ENCODE peak calls at places on chromosomes 4 and X, in ten cellular contexts. R is type B pancreatic cell, M is SK-N-SH, D is lower leg skin, O is IMR-90, E is HL-60, U is cardiac fibroblast, W is mucosa of descending colon, K is endothelial cell of umbilical vein, G is progenitor cell of endocrine pancreas. Q is an unnamed sample.

GRCh38 chr4:77309496-77309895 is 152.5 kb downstream of the CCNG2 start:
- DNase-seq in O (no peak), U (no peak), M (no peak), W (no peak), E (no peak), R (no peak), K (no peak), D (no peak), G (no peak), Q (no peak)

GRCh38 chr4:128513664-128514484 is 226.3 kb upstream of the PGRMC2 start:
- DNase-seq in E (no peak), W (no peak), O (peak), M (no peak), U (peak), D (no peak), K (no peak), R (no peak), G (no peak), Q (no peak)

GRCh38 chrX:150196300-150196699 is 166.8 kb upstream of the MAMLD1 start:
- DNase-seq in D (no peak), E (no peak), K (no peak), W (no peak), O (no peak), U (no peak), M (no peak), R (no peak), G (no peak), Q (no peak)

GRCh38 chr4:76341063-76341462 is 34.5 kb downstream of the STBD1 start:
- DNase-seq in G (no peak), D (no peak), W (no peak), M (no peak), U (peak), K (no peak), R (no peak), E (no peak), O (peak), Q (peak)

GRCh38 chr4:42865572-42866189 is 26.8 kb upstream of the GRXCR1 start:
- DNase-seq in R (no peak), W (no peak), E (peak), O (peak), D (peak), U (peak), K (peak), M (peak), G (peak), Q (peak)

GRCh38 chr4:73704314-73705055 is 35.9 kb upstream of the CXCL8 start:
- DNase-seq in W (no peak), K (peak), D (peak), U (peak), R (no peak), O (peak), G (no peak), M (no peak), E (peak), Q (peak)

GRCh38 chrX:88136328-88136727 is 610.7 kb upstream of the CPXCR1 start:
- DNase-seq in W (no peak), U (no peak), M (no peak), G (no peak), E (no peak), D (no peak), O (no peak), K (no peak), R (no peak), Q (no peak)

GRCh38 chrX:110381216-110381615 is 22.6 kb downstream of the RTL9 start:
- DNase-seq in D (no peak), U (peak), K (no peak), M (no peak), W (no peak), E (no peak), O (peak), G (no peak), R (no peak), Q (no peak)

GRCh38 chrX:119753639-119754257 is 4.6 kb upstream of the SOWAHD start:
- DNase-seq in M (peak), K (peak), U (peak), O (peak), W (no peak), R (no peak), G (no peak), D (no peak), E (peak), Q (peak)

GRCh38 chr4:32161382-32161781 is 1441.2 kb downstream of the PCDH7 start:
- DNase-seq in G (no peak), K (no peak), M (no peak), D (no peak), U (peak), W (no peak), E (peak), O (peak), R (no peak), Q (peak)

GRCh38 chrX:148381603-148382002 is 118.8 kb upstream of the AFF2 start:
- DNase-seq in G (no peak), W (no peak), O (no peak), E (no peak), M (no peak), U (no peak), R (no peak), D (no peak), K (no peak), Q (no peak)

GRCh38 chr4:14743601-14744000 is 258.7 kb upstream of the CPEB2 start:
- DNase-seq in W (no peak), M (no peak), R (no peak), K (no peak), E (no peak), U (no peak), G (no peak), D (no peak), O (no peak), Q (no peak)

GRCh38 chr4:80035336-80035735 is 37.7 kb downstream of the ANTXR2 start:
- DNase-seq in U (no peak), K (peak), M (no peak), E (peak), W (no peak), G (no peak), R (no peak), O (no peak), D (no peak), Q (no peak)

GRCh38 chr4:70505152-70505748 is 13.1 kb upstream of the AMTN start:
- DNase-seq in M (peak), E (peak), O (peak), K (peak), R (no peak), D (no peak), W (peak), U (peak), G (peak), Q (peak)

GRCh38 chr4:109303141-109303499 is 662 bp upstream of the COL25A1 start:
- DNase-seq in G (no peak), E (no peak), R (no peak), W (no peak), U (no peak), O (no peak), M (no peak), K (peak), D (no peak), Q (no peak)

GRCh38 chr4:183417356-183417755 is 27.1 kb upstream of the CDKN2AIP start:
- DNase-seq in O (no peak), K (no peak), U (no peak), R (no peak), M (no peak), G (no peak), W (no peak), D (no peak), E (no peak), Q (no peak)

GRCh38 chrX:65705439-65705838 is 38.0 kb downstream of the MSN start:
- DNase-seq in K (no peak), O (no peak), M (no peak), G (no peak), E (no peak), U (no peak), D (no peak), R (no peak), W (no peak), Q (no peak)

GRCh38 chr4:185801471-185801870 is 10.5 kb downstream of the SORBS2 start:
- DNase-seq in G (no peak), O (peak), R (no peak), D (no peak), E (no peak), K (no peak), U (peak), M (no peak), W (no peak), Q (no peak)

GRCh38 chrX:53086464-53086863 is 4.3 kb downstream of the TSPYL2 start:
- DNase-seq in M (no peak), G (no peak), K (no peak), D (no peak), R (no peak), W (no peak), U (peak), O (no peak), E (no peak), Q (peak)

GRCh38 chr4:139642364-139642763 is 23.3 kb upstream of the MGST2 start:
- DNase-seq in G (no peak), W (no peak), D (no peak), E (no peak), U (peak), K (no peak), O (peak), R (no peak), M (no peak), Q (no peak)

GRCh38 chr4:10115657-10116624 is 658 bp downstream of the WDR1 start:
- DNase-seq in K (no peak), R (no peak), W (peak), E (peak), U (peak), D (no peak), O (no peak), G (peak), M (peak), Q (peak)

GRCh38 chr4:73187325-73187724 is 71.3 kb downstream of the ANKRD17 start:
- DNase-seq in O (peak), G (no peak), D (no peak), M (no peak), U (peak), W (no peak), K (peak), R (no peak), E (no peak), Q (peak)

GRCh38 chr4:3679071-3679825 is 86.9 kb upstream of the ADRA2C start:
- DNase-seq in K (no peak), E (no peak), W (peak), G (no peak), U (no peak), M (no peak), R (no peak), O (no peak), D (no peak), Q (no peak)

GRCh38 chr4:78517050-78517652 is 34.4 kb upstream of the ANXA3 start:
- DNase-seq in M (peak), W (no peak), G (no peak), D (no peak), K (peak), O (peak), E (no peak), U (peak), R (no peak), Q (peak)

GRCh38 chr4:83639849-83640493 is 104.1 kb downstream of the GPAT3 start:
- DNase-seq in K (peak), E (peak), W (no peak), O (peak), M (peak), D (peak), R (no peak), G (peak), U (peak), Q (peak)

GRCh38 chrX:46704767-46705386 is 54.0 kb downstream of the SLC9A7 start:
- DNase-seq in D (no peak), R (no peak), W (no peak), E (no peak), U (peak), K (peak), O (peak), M (no peak), G (no peak), Q (peak)

GRCh38 chr4:146959692-146960091 is 14.0 kb upstream of the TTC29 start:
- DNase-seq in K (no peak), W (no peak), R (no peak), U (peak), D (no peak), G (no peak), M (no peak), O (peak), E (no peak), Q (peak)

GRCh38 chrX:106932492-106932923 is 12.3 kb downstream of the CLDN2 start:
- DNase-seq in G (no peak), M (no peak), K (peak), O (peak), R (no peak), D (no peak), E (no peak), W (no peak), U (peak), Q (no peak)

DNA sequence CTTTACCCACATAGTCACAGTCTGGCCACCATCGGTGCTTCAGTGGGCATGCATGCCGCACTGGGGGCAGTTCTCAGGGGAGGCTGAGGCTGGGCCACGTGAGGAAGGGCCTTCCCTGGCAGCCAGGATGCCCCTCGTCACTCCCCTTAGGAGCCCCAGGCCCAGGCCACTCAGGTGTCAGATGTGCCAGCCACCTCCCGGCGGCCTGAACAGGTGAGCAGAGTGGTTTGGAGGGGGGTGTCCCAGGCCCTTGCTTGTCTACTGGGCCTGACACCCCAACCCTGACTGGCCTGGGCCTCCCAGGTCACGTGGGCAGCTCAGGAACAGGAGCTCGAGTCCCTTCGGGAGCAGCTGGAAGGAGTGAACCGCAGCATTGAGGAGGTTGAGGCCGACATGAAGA is 12.1 kb downstream of the CCDC22 start:
- DNase-seq in R (no peak), K (no peak), E (no peak), M (no peak), G (no peak), U (no peak), O (no peak), D (no peak), W (no peak), Q (no peak)
- TF ChIP-seq CTCF in R (no peak), K (no peak), E (no peak), M (no peak), G (no peak), U (no peak), O (no peak), D (no peak), W (no peak), Q (no peak)

DNA sequence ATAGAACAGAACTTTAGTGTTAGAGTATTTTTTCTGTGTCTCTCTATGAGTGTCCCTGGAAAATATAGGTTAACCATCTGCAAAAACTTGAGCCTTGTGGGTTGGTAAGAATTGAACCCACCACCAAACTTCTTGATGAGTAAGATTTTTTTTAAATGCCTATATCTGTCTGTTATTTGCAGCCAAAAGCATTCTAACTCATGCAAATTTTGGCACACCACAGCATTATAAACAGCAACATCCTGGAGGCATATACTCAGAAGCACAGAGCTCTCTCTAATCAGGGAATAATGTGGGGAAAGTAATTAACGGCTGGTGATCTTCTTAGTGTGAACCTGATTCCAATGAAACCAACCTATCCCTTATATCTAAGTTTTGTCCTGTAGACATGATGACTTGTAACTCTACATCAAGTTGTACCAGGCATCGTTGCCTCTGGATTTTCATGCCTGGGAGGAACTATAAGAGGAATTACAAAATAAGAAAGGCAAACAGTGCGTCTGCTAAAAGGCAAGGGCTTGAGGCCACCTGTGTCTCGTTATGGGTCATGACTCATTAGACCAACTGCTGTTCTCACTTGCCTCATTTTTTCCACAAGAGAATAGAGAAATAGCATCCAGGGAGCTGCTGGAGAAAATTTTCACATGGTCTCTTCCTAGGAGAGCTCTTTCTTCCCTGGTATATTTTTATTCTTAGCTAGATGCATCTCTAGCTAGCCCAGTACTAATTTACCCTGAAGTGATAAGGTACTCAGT is 202.4 kb downstream of the CHIC2 start:
- DNase-seq in W (no peak), D (peak), U (peak), K (no peak), M (no peak), O (peak), E (no peak), R (no peak), G (no peak), Q (peak)
- TF ChIP-seq CTCF in W (no peak), D (no peak), U (no peak), K (no peak), M (no peak), O (no peak), E (no peak), R (no peak), G (no peak), Q (no peak)

GRCh38 chr4:101695176-101695575 is 95.4 kb upstream of the BANK1 start:
- DNase-seq in K (no peak), R (no peak), D (no peak), W (no peak), U (peak), G (no peak), O (no peak), E (no peak), M (no peak), Q (peak)

GRCh38 chr4:101693842-101694398 is 96.6 kb upstream of the BANK1 start:
- DNase-seq in K (no peak), R (no peak), E (no peak), D (no peak), W (no peak), M (peak), U (no peak), O (no peak), G (no peak), Q (peak)

GRCh38 chr4:101699441-101700117 is 91.0 kb upstream of the BANK1 start:
- DNase-seq in W (no peak), M (no peak), E (no peak), K (no peak), G (no peak), R (no peak), O (no peak), U (no peak), D (no peak), Q (no peak)

GRCh38 chr4:101696276-101697010 is 94.1 kb upstream of the BANK1 start:
- DNase-seq in R (no peak), K (no peak), U (no peak), E (no peak), M (no peak), O (no peak), G (no peak), W (no peak), D (no peak), Q (no peak)

GRCh38 chr4:101697266-101697665 is 93.3 kb upstream of the BANK1 start:
- DNase-seq in E (no peak), D (no peak), U (no peak), R (no peak), W (no peak), K (no peak), G (no peak), M (no peak), O (no peak), Q (no peak)
- TF ChIP-seq CTCF in E (no peak), D (no peak), U (no peak), R (no peak), W (no peak), K (no peak), G (no peak), M (no peak), O (no peak), Q (no peak)

DNA sequence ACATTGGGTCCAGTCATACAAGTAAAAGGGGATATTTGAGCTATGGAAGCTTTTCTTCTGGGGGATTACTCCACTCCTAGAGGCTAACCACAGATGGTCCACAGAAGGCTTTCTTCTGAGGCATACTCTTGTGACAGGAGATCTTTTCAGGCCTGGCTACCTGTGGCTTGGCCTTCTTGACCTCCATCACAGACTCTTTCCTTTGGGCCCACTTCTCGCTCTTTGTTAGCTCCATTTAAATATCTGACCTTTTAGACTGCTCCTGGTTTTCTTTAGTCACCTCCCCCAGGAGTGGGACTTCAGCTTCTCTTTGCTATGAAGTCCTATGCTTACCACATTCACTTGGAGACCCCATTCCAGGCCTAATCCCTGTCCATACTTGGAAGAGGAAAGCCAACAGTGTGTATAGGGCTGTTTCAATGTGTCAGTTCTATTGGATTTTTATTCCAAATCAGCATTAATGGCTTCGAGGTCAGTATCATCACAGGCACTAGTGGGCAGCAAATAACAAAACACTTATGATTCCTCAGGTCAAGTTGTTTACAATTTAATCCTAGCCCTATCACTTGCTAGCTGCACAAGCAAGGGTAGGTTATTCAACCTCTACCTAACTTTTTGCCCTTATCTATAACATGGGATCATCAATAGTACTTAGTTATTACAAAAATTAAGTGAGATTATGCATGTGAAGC is 26.3 kb downstream of the GPC3 start:
- DNase-seq in E (no peak), W (no peak), D (no peak), M (no peak), R (no peak), G (no peak), U (no peak), K (no peak), O (no peak), Q (peak)
- TF ChIP-seq CTCF in E (no peak), W (no peak), D (no peak), M (no peak), R (no peak), G (no peak), U (no peak), K (no peak), O (no peak), Q (no peak)